ENCODE peak calls at places on chromosomes 7 and 10, in six cellular contexts. U is K562, A is stomach, E is GM12878, C is upper lobe of left lung, Z is prostate gland. V is an unnamed sample.

GRCh38 chr7:24455813-24456525 is 117.3 kb upstream of the PALS2 start:
- DNase-seq in E (peak), A (no peak), Z (no peak), U (no peak), C (no peak), V (no peak)

GRCh38 chr7:119196183-119196582 is 971.7 kb downstream of the ANKRD7 start:
- DNase-seq in U (no peak), E (no peak), Z (no peak), A (no peak), C (no peak), V (no peak)

GRCh38 chr7:54882121-54882520 is 123.1 kb upstream of the SEC61G start:
- DNase-seq in C (no peak), E (no peak), U (no peak), A (no peak), Z (no peak), V (no peak)

GRCh38 chr7:79298145-79298760 is 155.2 kb downstream of the MAGI2 start:
- DNase-seq in E (no peak), A (no peak), C (no peak), U (peak), Z (no peak), V (no peak)

GRCh38 chr10:128028508-128029279 is 97.5 kb downstream of the MKI67 start:
- DNase-seq in A (no peak), Z (no peak), C (peak), E (no peak), U (no peak), V (no peak)

GRCh38 chr7:122944682-122945303 is 50.7 kb downstream of the TAS2R16 start:
- DNase-seq in E (no peak), U (no peak), C (no peak), A (no peak), Z (no peak), V (no peak)

GRCh38 chr7:156612930-156613329 is 27.6 kb upstream of the RNF32 start:
- DNase-seq in C (peak), E (peak), Z (no peak), A (no peak), U (no peak), V (no peak)

GRCh38 chr7:18086165-18087030 is 58.8 kb upstream of the PRPS1L1 start:
- DNase-seq in A (no peak), C (peak), Z (no peak), E (no peak), U (peak), V (no peak)

GRCh38 chr10:61452655-61453641 is at the start of gene TMEM26:
- DNase-seq in U (peak), A (no peak), C (peak), E (no peak), Z (peak), V (no peak)

GRCh38 chr10:49167629-49168540 is 20.3 kb downstream of the TMEM273 start:
- DNase-seq in U (peak), A (no peak), E (no peak), Z (no peak), C (no peak), V (no peak)

GRCh38 chr10:78623577-78624215 is 445.1 kb upstream of the ZMIZ1 start:
- DNase-seq in A (no peak), U (no peak), Z (no peak), E (no peak), C (no peak), V (no peak)

GRCh38 chr7:1607001-1607400 is 37.2 kb upstream of the PSMG3 start:
- DNase-seq in Z (no peak), A (no peak), C (no peak), E (no peak), U (no peak), V (no peak)

GRCh38 chr7:82234457-82235049 is 209.0 kb downstream of the CACNA2D1 start:
- DNase-seq in E (no peak), U (no peak), C (no peak), A (no peak), Z (peak), V (no peak)

GRCh38 chr10:71621783-71622526 is 97.6 kb downstream of the C10orf105 start:
- DNase-seq in U (no peak), E (no peak), C (no peak), Z (no peak), A (no peak), V (no peak)

GRCh38 chr10:9228770-9229169 is 1174.3 kb downstream of the GATA3 start:
- DNase-seq in E (no peak), A (no peak), U (no peak), Z (no peak), C (no peak), V (no peak)

GRCh38 chr7:134293029-134293740 is 23.5 kb downstream of the SLC35B4 start:
- DNase-seq in C (peak), A (no peak), U (no peak), E (peak), Z (no peak), V (no peak)

GRCh38 chr10:83522881-83523386 is 616.4 kb upstream of the GHITM start:
- DNase-seq in Z (no peak), E (no peak), A (no peak), C (no peak), U (no peak), V (no peak)

GRCh38 chr7:98126311-98127142 is 19.9 kb downstream of the LMTK2 start:
- DNase-seq in A (no peak), U (no peak), C (no peak), E (no peak), Z (no peak), V (no peak)

GRCh38 chr10:9222917-9223316 is 1168.4 kb downstream of the GATA3 start:
- DNase-seq in U (no peak), E (no peak), Z (no peak), C (no peak), A (no peak), V (no peak)

GRCh38 chr7:87344446-87344845 is 1.0 kb upstream of the CROT start:
- DNase-seq in U (no peak), E (no peak), Z (peak), C (no peak), A (no peak), V (no peak)

GRCh38 chr10:122388287-122388997 is 13.9 kb downstream of the PLEKHA1 start:
- DNase-seq in A (no peak), U (no peak), E (no peak), Z (no peak), C (no peak), V (no peak)

GRCh38 chr7:112584290-112584689 is 103.5 kb downstream of the LSMEM1 start:
- DNase-seq in E (no peak), C (no peak), Z (no peak), A (no peak), U (no peak), V (no peak)

GRCh38 chr10:95560288-95561199 is 627 bp downstream of the SORBS1 start:
- DNase-seq in A (peak), Z (peak), E (no peak), U (peak), C (peak), V (peak)

GRCh38 chr10:31771345-31771831 is 157.2 kb downstream of the ARHGAP12 start:
- DNase-seq in E (no peak), A (no peak), C (no peak), U (no peak), Z (no peak), V (no peak)

GRCh38 chr7:14902589-14902963 is at the start of gene DGKB:
- DNase-seq in E (no peak), Z (no peak), A (no peak), C (no peak), U (no peak), V (no peak)
- TF ChIP-seq POLR2AphosphoS5 in E (no peak), Z (no peak), A (no peak), C (no peak), U (no peak), V (no peak)

GRCh38 chr10:110500515-110500905 is 2.8 kb downstream of the DUSP5 start:
- DNase-seq in A (no peak), Z (no peak), E (no peak), C (no peak), U (no peak), V (no peak)

GRCh38 chr10:110502072-110502845 is 4.6 kb downstream of the DUSP5 start:
- DNase-seq in E (no peak), U (no peak), C (no peak), Z (no peak), A (no peak), V (no peak)

GRCh38 chr10:110502851-110503301 is 5.2 kb downstream of the DUSP5 start:
- DNase-seq in E (peak), A (no peak), C (no peak), Z (peak), U (no peak), V (peak)

GRCh38 chr10:110499796-110500514 is 2.2 kb downstream of the DUSP5 start:
- DNase-seq in Z (no peak), C (no peak), E (no peak), A (no peak), U (no peak), V (no peak)

GRCh38 chr10:110501142-110501937 is 3.6 kb downstream of the DUSP5 start:
- DNase-seq in A (peak), C (no peak), U (peak), E (peak), Z (peak), V (peak)
- TF ChIP-seq POLR2A in A (no peak), C (no peak), U (peak), E (peak), Z (peak), V (no peak)

GRCh38 chr7:12757443-12757842 is 70.0 kb downstream of the ARL4A start:
- DNase-seq in E (no peak), U (no peak), A (no peak), Z (no peak), C (no peak), V (no peak)
- H3K27ac ChIP-seq in E (no peak), U (no peak), A (no peak), Z (no peak), C (no peak), V (no peak)

DNA sequence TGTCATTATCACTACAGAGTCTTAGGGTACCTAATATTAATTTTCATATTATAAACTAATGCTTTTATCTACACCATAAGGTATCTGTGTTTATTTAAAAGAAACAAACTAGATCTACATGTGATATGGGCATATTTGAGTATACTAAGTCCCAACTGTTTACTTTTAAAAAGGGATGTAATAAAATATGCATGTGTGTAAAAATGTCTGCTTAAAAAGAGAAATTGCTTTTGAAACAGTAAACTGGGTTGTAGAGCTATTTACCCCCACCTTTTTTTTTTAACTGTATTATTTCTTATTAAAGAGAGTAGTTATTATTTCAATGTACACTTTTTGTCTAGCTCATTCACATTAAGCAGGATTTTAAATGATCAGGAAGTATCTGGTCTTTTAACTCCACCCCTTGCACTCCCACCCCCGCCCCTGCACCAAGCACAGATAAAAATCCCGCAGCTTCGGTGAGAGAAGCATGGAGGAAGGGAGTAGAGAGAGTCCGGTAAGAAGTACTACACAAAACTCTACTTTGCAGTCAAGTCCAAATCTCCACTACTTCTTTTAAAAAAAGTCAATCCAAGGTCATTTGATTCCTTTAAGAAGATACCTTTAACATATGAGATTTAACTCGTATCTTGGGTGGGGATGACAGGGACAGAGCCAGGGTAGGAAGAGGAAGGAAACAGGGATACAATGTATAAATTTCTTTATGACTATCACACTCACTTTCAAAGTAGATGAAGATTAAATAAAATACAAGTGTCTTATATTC is 131.9 kb downstream of the NRBF2 start:
- DNase-seq in A (no peak), Z (peak), E (no peak), C (no peak), U (peak), V (no peak)
- TF ChIP-seq POLR2AphosphoS5 in A (peak), Z (peak), E (peak), C (peak), U (peak), V (no peak)

DNA sequence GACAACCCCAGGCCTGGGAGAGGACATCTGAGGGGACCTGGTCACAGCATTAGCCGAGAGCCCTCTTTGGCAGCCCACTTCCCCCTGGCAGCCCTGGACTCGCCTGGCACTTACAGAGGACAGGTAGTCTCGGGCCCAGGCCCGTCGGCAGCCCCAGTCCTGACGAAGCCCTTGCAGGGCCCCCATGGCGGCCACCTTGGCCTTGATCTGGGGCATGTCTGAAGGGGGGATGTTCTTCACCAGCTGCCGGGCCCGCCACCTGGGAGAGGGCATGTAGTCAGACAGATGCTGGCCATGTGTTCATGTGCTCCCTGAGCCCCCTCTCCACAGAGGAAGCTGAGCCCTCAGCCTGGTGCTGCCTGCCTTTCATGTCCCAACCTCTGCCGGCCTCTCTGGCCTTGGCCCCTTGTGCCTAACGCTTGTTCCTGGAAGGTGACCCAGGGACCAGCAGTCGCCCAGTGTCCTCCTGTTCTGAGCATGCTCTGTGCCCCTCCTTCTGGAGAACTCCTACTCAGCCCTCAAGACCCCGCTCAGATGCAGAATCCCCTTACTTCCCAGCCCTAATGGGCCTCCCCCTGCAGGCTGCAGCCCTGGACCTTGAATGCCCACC is 13.9 kb downstream of the MYO1G start:
- DNase-seq in Z (no peak), E (no peak), C (peak), A (no peak), U (no peak), V (no peak)
- TF ChIP-seq POLR2A in Z (no peak), E (no peak), C (no peak), A (no peak), U (no peak), V (no peak)

GRCh38 chr10:23912884-23913401 is 296.0 kb upstream of the KIAA1217 start:
- DNase-seq in Z (no peak), A (no peak), C (no peak), E (no peak), U (no peak), V (no peak)

GRCh38 chr10:23914641-23915040 is 294.3 kb upstream of the KIAA1217 start:
- DNase-seq in A (no peak), U (no peak), C (no peak), Z (no peak), E (no peak), V (no peak)

GRCh38 chr10:23910296-23910695 is 298.6 kb upstream of the KIAA1217 start:
- DNase-seq in U (no peak), Z (no peak), E (no peak), C (no peak), A (no peak), V (no peak)
- H3K27ac ChIP-seq in U (no peak), Z (no peak), E (no peak), C (no peak), A (no peak), V (no peak)